ENCODE peak calls at places on chromosomes 2 and 18, in four cellular contexts. N is transverse colon, G is cardiac muscle cell, T is sigmoid colon. L is an unnamed sample. For H3K4me1 and H3K27me3, the result is how much of the 10 kb centered on the place peaks cover.

GRCh38 chr2:113114224-113114945 is 13.0 kb upstream of the IL1RN start:
- DNase-seq in N (no peak), G (no peak), T (no peak), L (no peak)

GRCh38 chr2:43020296-43020695 is 206.1 kb downstream of the ZFP36L2 start:
- DNase-seq in N (no peak), G (no peak), T (no peak), L (no peak)

GRCh38 chr2:63272560-63272959 is 221.9 kb downstream of the OTX1 start:
- DNase-seq in N (no peak), G (no peak), T (no peak), L (no peak)

GRCh38 chr2:95326433-95327140 is 29.4 kb downstream of the KCNIP3 start:
- DNase-seq in N (no peak), G (no peak), T (no peak), L (no peak)

GRCh38 chr2:38293152-38293865 is 83.8 kb downstream of the ATL2 start:
- DNase-seq in N (no peak), G (no peak), T (no peak), L (no peak)

GRCh38 chr18:48815581-48816324 is 135.0 kb downstream of the SMAD7 start:
- DNase-seq in N (peak), G (no peak), T (peak), L (no peak)

GRCh38 chr18:51337406-51337805 is 139.9 kb upstream of the MEX3C start:
- DNase-seq in N (no peak), G (no peak), T (no peak), L (no peak)

GRCh38 chr2:88624477-88624876 is 2.8 kb downstream of the EIF2AK3 start:
- DNase-seq in N (no peak), G (no peak), T (no peak), L (no peak)

GRCh38 chr18:420661-421060 is 79.8 kb downstream of the COLEC12 start:
- DNase-seq in N (no peak), G (no peak), T (no peak), L (no peak)

GRCh38 chr2:85174943-85175342 is 41.8 kb downstream of the TCF7L1 start:
- DNase-seq in N (no peak), G (no peak), T (no peak), L (no peak)

GRCh38 chr2:10136187-10136934 is 13.8 kb downstream of the RRM2 start:
- DNase-seq in N (no peak), G (no peak), T (peak), L (no peak)

GRCh38 chr2:208034503-208035140 is 9.3 kb upstream of the PLEKHM3 start:
- DNase-seq in N (no peak), G (no peak), T (no peak), L (no peak)

GRCh38 chr2:40716879-40717278 is 265.0 kb upstream of the SLC8A1 start:
- DNase-seq in N (no peak), G (no peak), T (no peak), L (no peak)

GRCh38 chr2:208319403-208319802 is 53.3 kb downstream of the PIKFYVE start:
- DNase-seq in N (no peak), G (no peak), T (no peak), L (no peak)

GRCh38 chr2:70627499-70627898 is 73.9 kb upstream of the TGFA start:
- DNase-seq in N (no peak), G (no peak), T (no peak), L (peak)

GRCh38 chr2:15565392-15565791 is 4.3 kb upstream of the NBAS start:
- DNase-seq in N (no peak), G (no peak), T (no peak), L (no peak)

GRCh38 chr2:118791511-118791910 is 55.9 kb downstream of the EN1 start:
- DNase-seq in N (no peak), G (no peak), T (no peak), L (no peak)

GRCh38 chr2:101430161-101430560 is 42.9 kb upstream of the CREG2 start:
- DNase-seq in N (no peak), G (no peak), T (no peak), L (no peak)

GRCh38 chr2:124753842-124754241 is 728.8 kb downstream of the CNTNAP5 start:
- DNase-seq in N (no peak), G (no peak), T (no peak), L (no peak)

GRCh38 chr2:238669581-238670340 is 178.1 kb upstream of the TWIST2 start:
- DNase-seq in N (no peak), G (no peak), T (no peak), L (no peak)

GRCh38 chr2:207505728-207506127 is 24.0 kb upstream of the CREB1 start:
- DNase-seq in N (no peak), G (no peak), T (no peak), L (no peak)

GRCh38 chr2:119326938-119327337 is 39.7 kb downstream of the C2orf76 start:
- DNase-seq in N (no peak), G (no peak), T (no peak), L (no peak)

GRCh38 chr2:98806266-98806697 is 75.3 kb upstream of the MGAT4A start:
- DNase-seq in N (peak), G (no peak), T (peak), L (no peak)

GRCh38 chr18:79899609-79900435 is 51.6 kb downstream of the SLC66A2 start:
- DNase-seq in N (peak), G (no peak), T (peak), L (no peak)

GRCh38 chr2:230711224-230711623 is 1.4 kb upstream of the CAB39 start:
- DNase-seq in N (no peak), G (no peak), T (no peak), L (no peak)

GRCh38 chr2:72722492-72723090 is 103.2 kb downstream of the EXOC6B start:
- DNase-seq in N (no peak), G (no peak), T (no peak), L (no peak)

GRCh38 chr2:236237468-236238190 is 26.6 kb downstream of the ASB18 start:
- DNase-seq in N (no peak), G (peak), T (no peak), L (no peak)

GRCh38 chr2:96802281-96802595 is 13.8 kb upstream of the CNNM3 start:
- DNase-seq in N (no peak), G (no peak), T (peak), L (no peak)

GRCh38 chr2:221075203-221075602 is 496.9 kb downstream of the EPHA4 start:
- DNase-seq in N (no peak), G (peak), T (no peak), L (no peak)

GRCh38 chr2:227098162-227098515 is 65.9 kb downstream of the COL4A4 start:
- DNase-seq in N (no peak), G (no peak), T (no peak), L (no peak)

GRCh38 chr18:44803019-44803650 is 122.4 kb downstream of the SETBP1 start:
- DNase-seq in N (peak), G (peak), T (peak), L (peak)

GRCh38 chr2:10909996-10910341 is 1.8 kb upstream of the KCNF1 start:
- DNase-seq in N (no peak), G (no peak), T (no peak), L (no peak)

GRCh38 chr18:8947576-8947975 is 154.9 kb upstream of the NDUFV2 start:
- DNase-seq in N (no peak), G (no peak), T (no peak), L (no peak)

GRCh38 chr2:64992218-64992617 is 3.0 kb downstream of the SLC1A4 start:
- DNase-seq in N (no peak), G (no peak), T (no peak), L (no peak)

GRCh38 chr18:28175930-28176673 is 828 bp downstream of the CDH2 start:
- DNase-seq in N (no peak), G (peak), T (no peak), L (no peak)

GRCh38 chr18:28177828-28178635 is 1.1 kb upstream of the CDH2 start:
- DNase-seq in N (no peak), G (peak), T (no peak), L (no peak)

GRCh38 chr18:28175047-28175929 is 1.6 kb downstream of the CDH2 start:
- DNase-seq in N (no peak), G (peak), T (peak), L (no peak)

GRCh38 chr18:28176933-28177827 is at the start of gene CDH2:
- DNase-seq in N (no peak), G (peak), T (peak), L (no peak)

GRCh38 chr18:28176674-28176932 is 327 bp downstream of the CDH2 start:
- DNase-seq in N (no peak), G (no peak), T (no peak), L (no peak)
- H3K4me3 ChIP-seq in N (peak), G (peak), T (peak), L (peak)

GRCh38 chr2:160365691-160366367 is 127.8 kb downstream of the RBMS1 start:
- DNase-seq in N (peak), G (no peak), T (peak), L (peak)
- H3K4me1 ChIP-seq in N (under half), G (under half), T (half or more), L (under half)

GRCh38 chr2:239687441-239687840 is 286.6 kb upstream of the HDAC4 start:
- DNase-seq in N (no peak), G (no peak), T (no peak), L (no peak)
- H3K27me3 ChIP-seq in N (under half), G (under half), T (under half), L (under half)

DNA sequence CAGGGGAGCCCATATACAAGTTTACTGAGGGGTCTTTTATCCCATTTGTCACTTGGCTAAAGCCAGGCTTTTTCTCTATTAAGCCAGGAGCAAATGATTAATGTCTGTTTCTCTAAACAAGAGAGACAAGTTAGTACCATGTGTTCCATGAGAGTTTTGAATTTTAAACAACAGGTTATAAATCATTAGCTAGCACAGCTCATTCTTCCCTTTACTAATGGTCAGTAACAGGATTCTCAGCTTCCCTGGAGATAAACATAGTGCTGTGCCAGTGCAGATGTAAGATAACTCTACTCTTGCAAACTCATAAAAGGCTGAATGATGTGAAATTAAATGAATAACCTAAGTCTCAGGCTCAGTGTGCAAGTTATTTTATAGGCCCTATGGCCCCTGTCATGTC is 353.4 kb upstream of the FSIP2 start:
- DNase-seq in N (no peak), G (no peak), T (no peak), L (no peak)
- H3K4me3 ChIP-seq in N (no peak), G (no peak), T (no peak), L (no peak)